ENCODE peak calls at places on chromosomes 5 and 9, in eight cellular contexts. E, X, B, A, W, J, R and V are unnamed samples.

GRCh38 chr5:56356121-56356875 is 123.2 kb upstream of the ANKRD55 start:
- DNase-seq in A (no peak), R (no peak), E (no peak), X (no peak), W (no peak), J (no peak), B (peak), V (no peak)

GRCh38 chr5:167939686-167940085 is 351.8 kb upstream of the WWC1 start:
- DNase-seq in W (no peak), A (no peak), J (no peak), E (no peak), X (no peak), B (no peak), R (no peak), V (no peak)

GRCh38 chr9:70055867-70056266 is 12.2 kb downstream of the MAMDC2 start:
- DNase-seq in R (no peak), E (no peak), J (no peak), B (no peak), A (no peak), X (no peak), W (no peak), V (no peak)

GRCh38 chr9:31188496-31188895 is 1195.9 kb upstream of the ACO1 start:
- DNase-seq in A (no peak), J (no peak), E (no peak), X (no peak), B (no peak), W (no peak), R (no peak), V (no peak)

GRCh38 chr5:173458819-173459218 is 130.6 kb upstream of the STC2 start:
- DNase-seq in A (no peak), B (no peak), W (no peak), R (no peak), J (no peak), X (peak), E (no peak), V (no peak)

GRCh38 chr9:404229-404628 is 189.6 kb downstream of the DOCK8 start:
- DNase-seq in W (no peak), R (no peak), B (no peak), E (no peak), J (no peak), X (no peak), A (no peak), V (no peak)

GRCh38 chr9:27505744-27506161 is 18.3 kb upstream of the IFNK start:
- DNase-seq in R (no peak), B (no peak), E (no peak), J (no peak), W (no peak), A (no peak), X (no peak), V (no peak)

GRCh38 chr9:72396247-72397091 is 31.5 kb upstream of the ZFAND5 start:
- DNase-seq in R (no peak), A (peak), W (no peak), B (peak), J (no peak), X (peak), E (no peak), V (peak)

GRCh38 chr9:135858491-135859185 is 48.7 kb downstream of the CAMSAP1 start:
- DNase-seq in E (no peak), W (no peak), B (no peak), A (no peak), J (peak), X (peak), R (peak), V (no peak)

GRCh38 chr9:76905984-76906861 is at the start of gene PRUNE2:
- DNase-seq in E (peak), B (peak), A (no peak), W (no peak), R (no peak), X (peak), J (peak), V (peak)

GRCh38 chr5:78500028-78500427 is 139.6 kb downstream of the SCAMP1 start:
- DNase-seq in B (no peak), A (no peak), J (no peak), R (no peak), X (peak), W (no peak), E (no peak), V (no peak)

GRCh38 chr9:38619556-38620447 is 594 bp downstream of the ANKRD18A start:
- DNase-seq in W (no peak), E (no peak), R (peak), J (no peak), B (peak), A (no peak), X (no peak), V (no peak)

GRCh38 chr9:91494751-91495150 is 71.1 kb upstream of the NFIL3 start:
- DNase-seq in B (no peak), R (no peak), E (no peak), W (no peak), A (no peak), X (no peak), J (no peak), V (no peak)

GRCh38 chr5:154753792-154754191 is 1.4 kb upstream of the LARP1 start:
- DNase-seq in X (peak), W (peak), R (no peak), A (no peak), B (peak), J (peak), E (peak), V (peak)

GRCh38 chr5:172800088-172800551 is 29.1 kb upstream of the DUSP1 start:
- DNase-seq in R (peak), E (peak), J (peak), B (peak), A (no peak), W (peak), X (peak), V (peak)

GRCh38 chr5:151174612-151175101 is 17.1 kb upstream of the ANXA6 start:
- DNase-seq in X (no peak), E (no peak), J (peak), A (no peak), W (no peak), R (no peak), B (no peak), V (no peak)

GRCh38 chr9:126384926-126385325 is 58.3 kb downstream of the MVB12B start:
- DNase-seq in R (no peak), X (no peak), W (no peak), A (no peak), B (no peak), E (no peak), J (no peak), V (no peak)

GRCh38 chr5:111223790-111224560 is at the start of gene CAMK4:
- DNase-seq in E (peak), X (peak), W (peak), R (peak), J (peak), B (peak), A (peak), V (no peak)

GRCh38 chr9:117265253-117265652 is 149.6 kb downstream of the ASTN2 start:
- DNase-seq in E (no peak), A (no peak), J (no peak), W (no peak), X (no peak), B (no peak), R (no peak), V (no peak)

GRCh38 chr5:68230285-68230684 is 14.7 kb downstream of the PIK3R1 start:
- DNase-seq in R (no peak), J (no peak), W (no peak), X (no peak), E (no peak), A (no peak), B (no peak), V (no peak)

GRCh38 chr9:91935805-91936204 is 14.2 kb downstream of the ROR2 start:
- DNase-seq in W (no peak), R (no peak), E (no peak), J (no peak), A (no peak), B (no peak), X (no peak), V (no peak)

GRCh38 chr5:91438871-91439270 is 55.8 kb upstream of the ARRDC3 start:
- DNase-seq in J (no peak), R (no peak), W (no peak), E (no peak), X (no peak), A (no peak), B (peak), V (no peak)

GRCh38 chr9:137267933-137268355 is 9.6 kb upstream of the TOR4A start:
- DNase-seq in J (no peak), E (no peak), R (peak), B (no peak), A (no peak), X (no peak), W (no peak), V (no peak)

GRCh38 chr9:126532489-126532888 is 81.2 kb upstream of the LMX1B start:
- DNase-seq in X (peak), B (no peak), J (no peak), W (no peak), E (no peak), A (no peak), R (no peak), V (no peak)

GRCh38 chr9:7974335-7975005 is 174.9 kb upstream of the DMAC1 start:
- DNase-seq in J (no peak), E (no peak), B (no peak), W (no peak), A (no peak), R (peak), X (no peak), V (no peak)

GRCh38 chr9:121222524-121223171 is 21.0 kb upstream of the RAB14 start:
- DNase-seq in R (no peak), A (no peak), E (no peak), B (peak), W (no peak), J (peak), X (peak), V (no peak)

GRCh38 chr9:92186631-92187030 is 71.4 kb upstream of the SPTLC1 start:
- DNase-seq in W (no peak), A (no peak), B (no peak), E (no peak), X (no peak), J (no peak), R (no peak), V (no peak)

GRCh38 chr5:173915310-173916005 is 27.3 kb downstream of the CPEB4 start:
- DNase-seq in R (no peak), E (no peak), W (no peak), J (no peak), X (no peak), B (no peak), A (no peak), V (no peak)

GRCh38 chr5:5165541-5166002 is 25.4 kb downstream of the ADAMTS16 start:
- DNase-seq in E (no peak), J (no peak), R (no peak), X (no peak), W (no peak), A (no peak), B (no peak), V (no peak)

GRCh38 chr9:13281356-13282016 is 2.0 kb upstream of the MPDZ start:
- DNase-seq in E (no peak), W (no peak), J (no peak), X (no peak), R (no peak), B (no peak), A (no peak), V (no peak)

GRCh38 chr5:31987985-31988710 is 186.0 kb downstream of the GOLPH3 start:
- DNase-seq in A (peak), X (peak), J (peak), W (no peak), R (peak), B (peak), E (no peak), V (peak)

GRCh38 chr9:98706651-98707103 is 2.1 kb downstream of the GABBR2 start:
- DNase-seq in J (no peak), R (no peak), X (no peak), A (no peak), W (no peak), E (no peak), B (no peak), V (no peak)

GRCh38 chr5:52743529-52743928 is 44.2 kb upstream of the ITGA1 start:
- DNase-seq in B (no peak), A (no peak), E (no peak), J (no peak), X (no peak), W (no peak), R (no peak), V (no peak)

GRCh38 chr5:119276976-119277375 is 78.8 kb upstream of the TNFAIP8 start:
- DNase-seq in A (no peak), X (no peak), R (no peak), B (no peak), W (no peak), J (no peak), E (no peak), V (no peak)

GRCh38 chr9:121609845-121610637 is 41.4 kb upstream of the DAB2IP start:
- DNase-seq in X (no peak), R (no peak), W (no peak), B (peak), J (peak), A (peak), E (no peak), V (peak)

GRCh38 chr5:130885718-130886117 is 279.3 kb downstream of the HINT1 start:
- DNase-seq in R (no peak), B (no peak), W (no peak), E (no peak), A (no peak), J (no peak), X (no peak), V (no peak)

GRCh38 chr5:55154893-55155292 is 5.1 kb upstream of the GPX8 start:
- DNase-seq in J (no peak), X (peak), R (no peak), B (no peak), W (no peak), A (no peak), E (no peak), V (peak)

GRCh38 chr5:168171901-168172717 is 119.3 kb upstream of the WWC1 start:
- DNase-seq in R (no peak), B (no peak), J (no peak), A (no peak), W (no peak), E (no peak), X (no peak), V (no peak)

GRCh38 chr9:135260776-135261175 is 173.3 kb downstream of the OLFM1 start:
- DNase-seq in X (no peak), E (no peak), W (no peak), R (no peak), A (no peak), J (no peak), B (no peak), V (no peak)

GRCh38 chr5:33010851-33011250 is 299.7 kb downstream of the NPR3 start:
- DNase-seq in B (no peak), X (peak), E (no peak), W (no peak), R (no peak), A (no peak), J (no peak), V (no peak)

DNA sequence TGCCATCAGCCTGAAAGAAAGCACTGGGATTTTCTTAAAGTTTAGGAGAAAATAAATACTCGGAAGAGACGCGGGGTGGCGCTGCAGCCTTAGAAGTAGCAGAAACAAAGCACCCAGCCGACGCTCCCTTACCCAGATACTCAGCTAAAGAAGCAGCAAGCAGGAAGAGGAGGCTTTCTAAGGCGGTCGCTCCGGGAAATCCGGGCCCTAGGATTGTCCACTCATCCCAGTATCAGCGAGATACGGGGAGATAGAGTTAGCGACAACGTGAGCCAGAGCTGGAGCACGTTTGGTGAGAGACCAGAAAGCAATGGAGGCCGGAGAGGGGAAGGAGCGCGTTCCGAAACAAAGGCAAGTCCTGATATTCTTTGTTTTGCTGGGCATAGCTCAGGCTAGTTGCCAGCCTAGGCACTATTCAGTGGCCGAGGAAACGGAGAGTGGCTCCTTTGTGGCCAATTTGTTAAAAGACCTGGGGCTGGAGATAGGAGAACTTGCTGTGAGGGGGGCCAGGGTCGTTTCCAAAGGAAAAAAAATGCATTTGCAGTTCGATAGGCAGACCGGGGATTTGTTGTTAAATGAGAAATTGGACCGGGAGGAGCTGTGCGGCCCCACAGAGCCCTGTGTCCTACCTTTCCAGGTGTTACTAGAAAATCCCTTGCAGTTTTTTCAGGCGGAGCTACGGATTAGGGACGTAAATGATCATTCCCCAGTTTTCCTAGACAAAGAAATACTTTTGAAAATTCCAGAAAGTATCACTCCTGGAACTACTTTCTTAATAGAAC is at the start of gene PCDHB2:
- DNase-seq in J (peak), B (peak), X (no peak), E (no peak), W (no peak), R (no peak), A (peak), V (no peak)
- TF ChIP-seq CTCF in J (no peak), B (peak), X (peak), E (peak), W (peak), R (no peak), A (peak), V (no peak)

DNA sequence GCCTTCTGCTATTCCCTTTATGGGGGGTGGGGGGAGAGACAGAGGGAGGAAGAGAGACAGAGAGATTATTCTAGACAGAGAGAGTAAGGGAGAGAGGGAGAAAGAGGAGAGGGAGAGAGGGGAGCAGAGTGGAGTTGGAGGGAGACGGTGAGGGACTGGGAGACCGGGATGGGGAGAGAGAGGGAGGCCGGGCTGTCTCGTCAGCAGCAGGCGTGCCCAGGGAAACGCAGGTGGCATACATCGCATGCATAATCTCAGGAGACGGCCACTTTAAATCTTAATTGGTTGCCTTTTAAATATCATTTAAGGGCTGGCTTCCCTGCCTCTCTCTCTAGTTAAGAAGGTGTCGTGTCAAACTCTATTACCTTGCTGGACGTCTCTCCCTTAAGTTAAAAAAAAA is 8.4 kb downstream of the IRX4 start:
- DNase-seq in E (no peak), X (no peak), J (no peak), W (no peak), R (no peak), B (no peak), A (no peak), V (no peak)
- H3K4me3 ChIP-seq in E (no peak), X (no peak), J (no peak), W (no peak), R (no peak), B (no peak), A (no peak), V (no peak)

GRCh38 chr5:9898319-9898718 is 268.2 kb upstream of the TAS2R1 start:
- DNase-seq in W (no peak), E (no peak), A (peak), B (peak), R (no peak), X (peak), J (peak), V (no peak)
- TF ChIP-seq CTCF in W (no peak), E (peak), A (peak), B (peak), R (no peak), X (peak), J (peak), V (peak)

GRCh38 chr5:96330532-96331140 is 102.4 kb downstream of the PCSK1 start:
- DNase-seq in W (no peak), X (no peak), J (peak), A (no peak), R (no peak), E (no peak), B (no peak), V (no peak)

GRCh38 chr5:96327728-96328127 is 105.3 kb downstream of the PCSK1 start:
- DNase-seq in X (peak), J (no peak), R (no peak), E (no peak), B (no peak), A (no peak), W (no peak), V (no peak)

GRCh38 chr5:96329886-96330531 is 103.0 kb downstream of the PCSK1 start:
- DNase-seq in X (no peak), W (no peak), E (no peak), R (no peak), B (no peak), A (no peak), J (no peak), V (no peak)

GRCh38 chr5:96331210-96331609 is 101.8 kb downstream of the PCSK1 start:
- DNase-seq in E (no peak), J (no peak), W (no peak), X (peak), R (no peak), B (no peak), A (no peak), V (no peak)

GRCh38 chr5:96329294-96329693 is 103.8 kb downstream of the PCSK1 start:
- DNase-seq in E (no peak), X (no peak), J (no peak), B (no peak), R (no peak), W (no peak), A (no peak), V (no peak)
- H3K4me3 ChIP-seq in E (no peak), X (no peak), J (no peak), B (no peak), R (no peak), W (no peak), A (no peak), V (no peak)

DNA sequence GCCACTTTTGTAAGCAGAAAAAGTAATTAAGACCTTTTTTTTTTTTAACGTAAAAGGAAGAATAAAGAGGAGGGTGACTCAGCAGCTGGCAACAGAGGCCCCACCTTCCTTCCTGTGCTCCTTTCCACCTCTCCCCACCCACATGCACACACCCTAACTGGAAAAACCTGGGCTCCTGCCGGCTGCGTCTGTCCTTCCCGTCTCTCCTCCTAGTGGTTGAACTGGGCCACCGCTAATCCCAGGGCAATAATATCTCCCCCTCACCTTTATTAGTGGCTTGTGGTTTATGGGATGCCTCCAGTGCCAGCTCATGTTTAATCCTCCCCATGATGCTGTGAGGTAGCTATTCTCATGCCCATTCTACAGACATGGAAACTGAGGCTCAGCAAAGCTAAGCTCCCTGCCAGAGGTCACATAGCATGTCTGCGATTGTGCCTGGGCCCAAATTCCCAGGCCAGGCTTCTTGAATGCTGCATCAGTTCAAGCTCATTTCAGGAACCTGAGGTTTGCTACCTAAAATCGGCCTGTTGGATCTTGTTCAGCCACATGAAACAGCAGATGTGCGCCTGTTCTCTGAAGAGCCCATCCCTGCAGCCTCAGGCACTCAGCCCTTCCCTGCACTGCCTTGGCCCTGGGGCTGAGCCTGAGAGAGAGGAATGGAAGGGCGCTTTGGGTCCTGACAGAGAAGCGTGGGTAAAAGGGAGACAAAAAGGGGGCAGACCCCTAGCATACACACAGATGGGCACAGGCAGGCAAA is 61.0 kb upstream of the IL17B start:
- DNase-seq in B (peak), E (no peak), J (no peak), X (no peak), A (peak), R (no peak), W (no peak), V (no peak)
- TF ChIP-seq CTCF in B (peak), E (peak), J (no peak), X (peak), A (peak), R (peak), W (no peak), V (peak)